ENCODE peak calls at places on chromosomes 2 and 18, in nine cellular contexts. P is GM06990, K is HCT116, Z is OCI-LY7, O is mammary epithelial cell, X is MM.1S, H is psoas muscle, V is epithelial cell of esophagus, L is HFF-Myc. U is an unnamed sample.

GRCh38 chr2:100786297-100786658 is 33.7 kb upstream of the NPAS2 start:
- DNase-seq in O (peak), H (no peak), V (peak), L (peak), X (no peak), Z (no peak), P (no peak), K (no peak), U (no peak)

GRCh38 chr2:4247796-4248195 is 544.4 kb downstream of the DCDC2C start:
- DNase-seq in O (no peak), Z (no peak), P (no peak), K (no peak), X (no peak), L (no peak), V (no peak), H (no peak), U (no peak)

GRCh38 chr2:215635788-215636139 is 199.9 kb upstream of the FN1 start:
- DNase-seq in O (peak), Z (no peak), H (no peak), X (no peak), P (no peak), K (no peak), V (peak), L (no peak), U (no peak)

GRCh38 chr2:167964650-167965404 is 282.6 kb downstream of the STK39 start:
- DNase-seq in P (no peak), H (no peak), O (no peak), X (no peak), K (no peak), Z (peak), L (no peak), V (no peak), U (no peak)

GRCh38 chr18:48669180-48669675 is 130.4 kb downstream of the CTIF start:
- DNase-seq in H (no peak), P (no peak), Z (no peak), O (no peak), V (no peak), X (no peak), K (no peak), L (no peak), U (no peak)

GRCh38 chr18:68638613-68639012 is 76.3 kb downstream of the TMX3 start:
- DNase-seq in H (no peak), V (no peak), Z (no peak), O (no peak), X (no peak), L (no peak), K (no peak), P (no peak), U (no peak)

GRCh38 chr18:28398491-28398890 is 221.6 kb upstream of the CDH2 start:
- DNase-seq in O (no peak), X (no peak), Z (no peak), L (no peak), H (no peak), V (no peak), K (no peak), P (no peak), U (no peak)

GRCh38 chr2:142757111-142757510 is 120.4 kb upstream of the KYNU start:
- DNase-seq in V (peak), O (no peak), P (no peak), Z (no peak), X (no peak), L (no peak), H (no peak), K (no peak), U (no peak)

GRCh38 chr2:144515694-144516416 is 4.1 kb downstream of the ZEB2 start:
- DNase-seq in V (no peak), L (no peak), K (no peak), P (no peak), H (peak), Z (peak), O (no peak), X (no peak), U (no peak)

GRCh38 chr2:57696016-57696415 is 350.6 kb upstream of the VRK2 start:
- DNase-seq in L (no peak), Z (no peak), X (no peak), K (peak), H (no peak), P (no peak), V (peak), O (peak), U (no peak)

GRCh38 chr2:49306925-49307324 is 152.6 kb upstream of the FSHR start:
- DNase-seq in X (no peak), V (peak), O (no peak), K (no peak), P (no peak), L (no peak), Z (no peak), H (no peak), U (no peak)

GRCh38 chr2:87996570-87996969 is 19.8 kb downstream of the RNU2-63P start:
- DNase-seq in X (no peak), L (no peak), V (no peak), H (no peak), K (no peak), P (no peak), O (no peak), Z (no peak), U (no peak)

GRCh38 chr2:68124321-68124720 is 33.4 kb upstream of the PNO1 start:
- DNase-seq in O (no peak), K (no peak), V (no peak), L (no peak), H (no peak), Z (no peak), P (no peak), X (no peak), U (no peak)

GRCh38 chr18:8455661-8456614 is 153.3 kb upstream of the RAB12 start:
- DNase-seq in X (no peak), Z (no peak), H (no peak), P (no peak), O (no peak), V (no peak), K (no peak), L (no peak), U (no peak)

GRCh38 chr2:176494949-176495353 is 225.7 kb downstream of the MTX2 start:
- DNase-seq in P (no peak), H (peak), K (no peak), O (no peak), Z (no peak), X (no peak), V (peak), L (no peak), U (no peak)

GRCh38 chr2:146602383-146602782 is 1242.4 kb upstream of the ACVR2A start:
- DNase-seq in K (no peak), O (peak), Z (no peak), H (no peak), V (peak), L (no peak), X (no peak), P (no peak), U (no peak)

GRCh38 chr2:95007061-95007609 is 18.4 kb upstream of the MAL start:
- DNase-seq in X (no peak), V (no peak), K (no peak), O (no peak), L (no peak), H (no peak), Z (no peak), P (no peak), U (no peak)

GRCh38 chr18:49949991-49950395 is 136.7 kb upstream of the ACAA2 start:
- DNase-seq in X (peak), V (no peak), O (no peak), H (no peak), P (no peak), L (no peak), Z (no peak), K (no peak), U (no peak)

GRCh38 chr2:235240574-235240973 is 253.3 kb upstream of the AGAP1 start:
- DNase-seq in O (no peak), X (no peak), V (no peak), L (no peak), Z (no peak), H (no peak), K (no peak), P (no peak), U (no peak)

GRCh38 chr2:208584387-208584965 is 177.9 kb downstream of the PTH2R start:
- DNase-seq in K (no peak), P (no peak), O (no peak), H (no peak), V (no peak), L (no peak), Z (no peak), X (no peak), U (no peak)

GRCh38 chr18:32219431-32219830 is 29.6 kb downstream of the MEP1B start:
- DNase-seq in X (no peak), H (no peak), L (no peak), K (no peak), Z (no peak), P (no peak), V (peak), O (peak), U (no peak)

GRCh38 chr18:46622999-46623398 is 34.0 kb downstream of the LOXHD1 start:
- DNase-seq in H (no peak), O (peak), V (peak), Z (peak), X (peak), L (no peak), P (no peak), K (no peak), U (peak)

GRCh38 chr2:220619525-220620267 is 952.4 kb downstream of the EPHA4 start:
- DNase-seq in P (no peak), L (no peak), H (no peak), V (peak), X (no peak), Z (no peak), K (peak), O (peak), U (no peak)

DNA sequence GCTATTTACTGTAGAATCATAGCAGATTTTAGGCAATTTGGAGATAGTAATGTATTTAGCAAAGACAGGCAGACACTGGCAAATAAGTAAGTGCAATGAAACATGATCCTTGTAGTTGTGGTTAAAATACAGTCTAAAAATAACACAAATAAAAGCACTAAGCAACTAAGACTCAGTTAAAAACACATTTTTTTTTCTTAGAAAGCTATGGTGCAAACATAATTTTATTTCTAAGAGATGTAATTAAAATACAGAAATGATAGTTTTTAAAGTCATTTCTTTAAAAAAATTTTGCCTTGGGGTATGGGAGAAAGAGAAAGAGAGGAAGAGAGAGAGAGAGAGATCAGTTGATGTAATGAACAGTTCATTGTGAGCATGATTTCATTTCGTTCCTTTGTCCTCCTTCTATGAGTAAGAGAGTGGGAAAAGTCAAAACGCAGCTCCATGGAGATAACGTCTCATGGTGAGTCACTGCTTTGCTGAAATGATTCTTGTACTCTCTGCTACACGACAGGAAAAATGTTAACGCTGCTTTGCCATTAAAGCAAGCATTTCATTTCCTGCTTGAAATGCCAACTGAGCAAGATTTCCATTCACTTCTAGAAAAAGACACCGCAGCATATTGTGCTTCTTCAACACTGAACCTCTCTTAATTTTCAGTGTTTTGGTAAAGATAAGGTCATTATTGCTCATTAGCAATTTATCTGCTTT is 61.3 kb upstream of the PGAP1 start:
- DNase-seq in O (peak), P (no peak), Z (peak), X (peak), V (peak), K (peak), H (no peak), L (peak), U (peak)
- H3K4me3 ChIP-seq in O (peak), P (no peak), Z (no peak), X (no peak), V (no peak), K (peak), H (peak), L (peak), U (no peak)

GRCh38 chr18:3798032-3798431 is 348.1 kb downstream of the TGIF1 start:
- DNase-seq in V (no peak), X (no peak), P (no peak), Z (no peak), H (no peak), K (no peak), O (no peak), L (no peak), U (no peak)

GRCh38 chr18:3793545-3793944 is 343.6 kb downstream of the TGIF1 start:
- DNase-seq in H (no peak), Z (no peak), L (no peak), X (no peak), O (no peak), K (no peak), V (no peak), P (no peak), U (no peak)

GRCh38 chr18:3792711-3793110 is 342.7 kb downstream of the TGIF1 start:
- DNase-seq in H (no peak), P (no peak), O (no peak), X (no peak), L (no peak), Z (no peak), V (no peak), K (no peak), U (no peak)

GRCh38 chr18:3796434-3796833 is 346.5 kb downstream of the TGIF1 start:
- DNase-seq in L (no peak), H (no peak), Z (no peak), P (no peak), O (no peak), X (no peak), V (no peak), K (no peak), U (no peak)

GRCh38 chr18:3794537-3795348 is 344.8 kb downstream of the TGIF1 start:
- DNase-seq in L (peak), V (peak), K (no peak), Z (peak), O (peak), P (peak), X (no peak), H (no peak), U (peak)
- TF ChIP-seq CTCF in L (no peak), V (no peak), K (peak), Z (peak), O (no peak), P (no peak), X (no peak), H (no peak), U (no peak)

GRCh38 chr2:38444247-38444646 is 67.2 kb upstream of the ATL2 start:
- DNase-seq in X (no peak), L (no peak), H (no peak), V (peak), Z (no peak), O (peak), P (no peak), K (peak), U (no peak)
- H3K4me3 ChIP-seq in X (no peak), L (no peak), H (no peak), V (no peak), Z (no peak), O (no peak), P (no peak), K (no peak), U (no peak)

GRCh38 chr2:207008105-207008990 is 69.0 kb downstream of the CPO start:
- DNase-seq in O (no peak), P (no peak), L (no peak), K (no peak), Z (no peak), H (no peak), V (peak), X (peak), U (no peak)
- TF ChIP-seq CTCF in O (peak), P (no peak), L (no peak), K (peak), Z (peak), H (no peak), V (no peak), X (peak), U (no peak)

DNA sequence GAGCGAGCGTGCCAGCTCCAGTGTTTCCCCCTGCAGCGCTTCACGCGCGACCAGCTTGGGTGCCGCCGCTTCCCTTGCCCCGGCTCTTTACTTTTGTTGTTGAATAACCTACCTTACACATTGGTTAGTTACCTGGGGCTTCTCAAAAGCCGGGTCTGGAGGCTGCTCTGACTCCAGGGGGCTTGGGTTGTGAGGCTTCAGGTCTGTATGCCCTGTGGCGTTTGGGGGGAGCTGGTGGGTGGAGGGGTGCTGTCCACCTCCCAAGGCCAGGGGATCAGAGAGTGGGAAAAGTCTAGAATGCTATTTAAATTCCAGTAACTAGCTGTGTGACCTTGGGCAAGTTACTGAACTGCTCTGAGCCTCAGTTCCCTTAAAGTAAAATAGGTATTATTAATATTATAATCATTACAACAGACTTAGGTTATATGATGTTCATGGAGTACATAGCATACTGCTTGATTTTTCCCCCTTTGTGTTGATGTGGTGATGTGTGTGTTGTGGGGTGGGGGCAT is 770 bp downstream of the LYPD6B start:
- DNase-seq in P (no peak), K (no peak), L (no peak), O (no peak), V (no peak), Z (no peak), X (no peak), H (no peak), U (peak)
- H3K4me3 ChIP-seq in P (peak), K (peak), L (no peak), O (no peak), V (peak), Z (no peak), X (peak), H (no peak), U (peak)

DNA sequence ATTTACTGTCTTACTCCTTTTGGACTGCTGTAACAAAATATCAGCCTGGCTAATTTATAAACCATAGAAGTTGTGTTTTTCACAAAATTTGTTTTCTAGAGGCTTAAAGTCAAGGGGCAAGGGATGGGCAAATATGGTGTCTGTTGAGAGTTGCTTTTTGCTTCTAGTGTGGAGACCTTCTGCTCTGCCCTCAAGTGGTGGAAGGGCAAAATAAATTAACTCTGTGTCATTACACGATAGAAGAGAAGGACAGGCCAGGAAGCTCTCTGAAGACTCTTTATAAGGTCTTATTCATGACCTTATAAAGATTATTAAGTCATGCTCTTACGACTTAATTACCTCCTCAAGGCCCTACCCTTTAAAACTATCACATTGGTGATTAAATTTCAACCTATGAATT is 181.2 kb upstream of the LRATD1 start:
- DNase-seq in Z (no peak), O (no peak), L (no peak), K (no peak), P (no peak), V (peak), H (no peak), X (no peak), U (peak)
- TF ChIP-seq CTCF in Z (peak), O (peak), L (no peak), K (no peak), P (peak), V (peak), H (no peak), X (no peak), U (peak)

DNA sequence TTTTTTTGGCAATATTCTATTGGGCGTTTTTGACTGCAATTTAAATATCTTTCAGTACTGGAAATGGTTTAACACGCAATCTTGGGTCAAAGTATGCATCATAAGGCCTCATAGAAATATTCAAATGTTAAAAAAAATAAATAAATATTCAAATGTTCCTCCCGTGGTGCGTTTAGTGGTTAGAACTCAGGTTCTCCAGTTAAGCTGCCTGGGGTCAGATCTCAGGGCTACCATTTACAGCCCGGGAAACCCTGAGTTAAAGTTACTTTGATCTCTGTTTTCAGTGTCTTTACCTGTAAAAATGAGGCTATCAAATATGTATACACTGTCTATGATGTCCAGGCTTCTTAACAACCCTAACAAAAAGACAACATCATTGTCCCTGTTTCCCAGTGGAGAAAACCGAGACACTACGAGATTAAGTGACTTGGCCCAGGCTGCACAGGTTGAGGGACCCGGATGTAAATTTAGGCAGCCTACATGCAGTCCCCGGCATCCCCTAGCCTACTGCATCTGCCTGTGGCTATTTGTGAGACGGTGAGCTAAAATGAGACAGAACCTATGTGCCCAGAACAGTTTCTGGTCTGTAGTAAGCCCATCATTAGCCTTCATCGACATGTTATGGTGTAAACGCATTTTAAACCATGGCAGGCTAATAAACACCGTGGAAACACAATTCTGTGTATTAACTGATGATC is 1.7 kb downstream of the FHL2 start:
- DNase-seq in K (peak), Z (no peak), V (peak), O (no peak), L (no peak), H (no peak), P (no peak), X (no peak), U (no peak)
- H3K4me3 ChIP-seq in K (peak), Z (no peak), V (peak), O (peak), L (peak), H (peak), P (no peak), X (no peak), U (no peak)

GRCh38 chr18:77736817-77737216 is 487.2 kb downstream of the GALR1 start:
- DNase-seq in P (no peak), H (no peak), V (no peak), Z (no peak), X (peak), K (no peak), L (no peak), O (no peak), U (no peak)

GRCh38 chr18:77737412-77737811 is 487.8 kb downstream of the GALR1 start:
- DNase-seq in O (no peak), X (no peak), P (no peak), Z (no peak), K (no peak), V (no peak), L (no peak), H (no peak), U (no peak)

GRCh38 chr18:77733292-77733903 is 483.8 kb downstream of the GALR1 start:
- DNase-seq in L (no peak), Z (no peak), H (no peak), X (no peak), O (no peak), V (no peak), P (no peak), K (no peak), U (no peak)
- TF ChIP-seq CTCF in L (no peak), Z (no peak), H (no peak), X (no peak), O (no peak), V (no peak), P (no peak), K (no peak), U (no peak)

GRCh38 chr18:2572892-2573291 is 1.5 kb downstream of the NDC80 start:
- DNase-seq in P (no peak), X (no peak), V (no peak), O (no peak), K (no peak), H (no peak), Z (no peak), L (no peak), U (no peak)
- H3K4me3 ChIP-seq in P (peak), X (peak), V (peak), O (peak), K (peak), H (no peak), Z (peak), L (peak), U (peak)